ENCODE peak calls at places on chromosome 1, in six cellular contexts. S is IMR-90, G is mesenchymal stem cell, Z is neuronal stem cell, P is mesendoderm, N is H1. D is an unnamed sample.

GRCh38 chr1:219381396-219381795 is 207.7 kb downstream of the LYPLAL1 start:
- DNase-seq in S (no peak), G (no peak), Z (no peak), P (peak; percentile 30), N (no peak), D (no peak)

GRCh38 chr1:232906441-232906840 is 44.0 kb upstream of the NTPCR start:
- DNase-seq in S (no peak), G (no peak), Z (no peak), P (no peak), N (no peak), D (no peak)

GRCh38 chr1:155084722-155085503 is 6.3 kb downstream of the EFNA3 start:
- DNase-seq in S (peak; percentile 91), G (peak; percentile 96), Z (peak; percentile 99), P (peak; percentile 99), N (peak; percentile 89), D (peak; percentile 97)

GRCh38 chr1:192252776-192253175 is 64.0 kb upstream of the RGS21 start:
- DNase-seq in S (no peak), G (no peak), Z (no peak), P (no peak), N (no peak), D (no peak)

GRCh38 chr1:155858805-155859233 is 548 bp upstream of the SYT11 start:
- DNase-seq in S (no peak), G (no peak), Z (no peak), P (no peak), N (no peak), D (no peak)

GRCh38 chr1:7975212-7975865 is 13.8 kb downstream of the PARK7 start:
- DNase-seq in S (peak; percentile 75), G (peak; percentile 82), Z (peak; percentile 74), P (peak; percentile 91), N (no peak), D (peak; percentile 90)

GRCh38 chr1:175839678-175840669 is 96.6 kb upstream of the TNR start:
- DNase-seq in S (no peak), G (peak; percentile 61), Z (no peak), P (no peak), N (no peak), D (no peak)

GRCh38 chr1:43849670-43850069 is 83.9 kb upstream of the ARTN start:
- DNase-seq in S (no peak), G (no peak), Z (no peak), P (no peak), N (no peak), D (no peak)

GRCh38 chr1:244361764-244362473 is 89.8 kb downstream of the ADSS2 start:
- DNase-seq in S (peak; percentile 86), G (peak; percentile 96), Z (peak; percentile 87), P (peak; percentile 97), N (peak; percentile 57), D (peak; percentile 74)

GRCh38 chr1:155893389-155894142 is 17.6 kb downstream of the RIT1 start:
- DNase-seq in S (peak; percentile 91), G (peak; percentile 91), Z (no peak), P (no peak), N (no peak), D (no peak)

GRCh38 chr1:200892958-200893357 is 1.7 kb upstream of the INAVA start:
- DNase-seq in S (no peak), G (no peak), Z (no peak), P (no peak), N (no peak), D (no peak)

GRCh38 chr1:220876511-220877347 is 2.5 kb upstream of the HLX start:
- DNase-seq in S (no peak), G (peak; percentile 83), Z (no peak), P (peak; percentile 83), N (no peak), D (peak; percentile 71)

GRCh38 chr1:155522069-155522468 is 40.5 kb downstream of the ASH1L start:
- DNase-seq in S (no peak), G (no peak), Z (no peak), P (no peak), N (no peak), D (no peak)

DNA sequence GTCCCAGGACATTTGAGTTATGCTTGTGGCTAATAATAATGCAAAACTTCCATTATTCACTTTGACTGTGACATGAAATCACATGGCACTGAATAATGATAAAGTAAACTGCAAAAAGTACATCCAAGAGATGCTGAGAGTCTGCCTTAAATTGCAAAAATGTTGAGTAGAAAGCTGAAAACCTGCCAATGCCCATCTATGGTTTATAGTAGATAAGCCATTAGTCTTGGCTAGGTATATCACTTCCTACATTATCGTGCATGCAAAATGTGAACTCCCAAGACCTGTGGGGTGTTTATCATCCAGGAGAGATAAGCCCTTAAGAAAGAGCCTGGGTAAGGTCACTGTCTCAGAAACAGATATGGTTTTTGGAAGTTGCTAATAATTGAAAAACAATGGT is 208.7 kb upstream of the DPYD start:
- DNase-seq in S (no peak), G (no peak), Z (no peak), P (peak; percentile 2), N (no peak), D (no peak)
- H2BK15ac ChIP-seq in S (no peak overlapping the region), G (no peak overlapping the region), Z (no peak overlapping the region), P (no peak overlapping the region), N (no peak overlapping the region), D (no peak overlapping the region)

DNA sequence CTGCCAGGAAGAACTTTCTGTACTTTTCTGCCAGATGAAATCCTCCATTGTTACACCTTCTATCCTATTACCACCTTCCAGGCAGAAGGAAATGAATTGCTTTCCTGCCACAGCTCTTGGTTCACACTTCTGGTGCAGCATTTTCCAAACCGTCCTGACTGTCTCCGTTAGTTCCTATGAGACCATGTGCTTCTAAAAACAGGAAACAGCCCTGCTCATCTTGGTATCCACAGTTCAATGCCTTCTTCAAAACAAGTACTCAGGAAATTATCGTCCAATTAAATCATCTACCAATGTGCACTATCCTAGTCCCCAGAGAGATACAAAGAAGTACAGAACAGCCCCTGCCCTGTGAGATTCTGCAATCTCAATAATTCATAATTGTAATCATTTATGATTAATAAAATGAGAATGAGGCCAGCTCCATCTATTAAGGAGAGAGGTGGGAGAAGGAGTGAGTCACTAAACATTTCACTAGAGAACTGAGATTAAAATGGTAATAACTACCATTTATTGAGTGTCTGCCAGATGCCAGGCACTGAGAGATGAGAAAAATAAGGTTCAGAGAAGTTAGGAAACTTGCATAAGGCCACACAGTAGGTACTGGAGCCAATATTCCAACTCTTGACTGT is 11.2 kb downstream of the CLEC20A start:
- DNase-seq in S (no peak), G (no peak), Z (no peak), P (no peak), N (no peak), D (no peak)
- H2BK15ac ChIP-seq in S (no peak overlapping the region), G (no peak overlapping the region), Z (no peak overlapping the region), P (no peak overlapping the region), N (no peak overlapping the region), D (no peak overlapping the region)

GRCh38 chr1:112406771-112407170 is 10.8 kb downstream of the CTTNBP2NL start:
- DNase-seq in S (no peak), G (no peak), Z (no peak), P (no peak), N (no peak), D (no peak)
- H2BK15ac ChIP-seq in S (no peak overlapping the region), G (no peak overlapping the region), Z (no peak overlapping the region), P (no peak overlapping the region), N (no peak overlapping the region), D (no peak overlapping the region)

GRCh38 chr1:163137556-163138265 is 65.0 kb downstream of the RGS5 start:
- DNase-seq in S (no peak), G (no peak), Z (no peak), P (peak; percentile 73), N (no peak), D (no peak)

GRCh38 chr1:163128282-163128681 is 59.1 kb downstream of the RGS4 start:
- DNase-seq in S (no peak), G (no peak), Z (no peak), P (no peak), N (no peak), D (no peak)

GRCh38 chr1:163130250-163130856 is 61.2 kb downstream of the RGS4 start:
- DNase-seq in S (peak; percentile 22), G (peak; percentile 7), Z (no peak), P (no peak), N (no peak), D (no peak)

DNA sequence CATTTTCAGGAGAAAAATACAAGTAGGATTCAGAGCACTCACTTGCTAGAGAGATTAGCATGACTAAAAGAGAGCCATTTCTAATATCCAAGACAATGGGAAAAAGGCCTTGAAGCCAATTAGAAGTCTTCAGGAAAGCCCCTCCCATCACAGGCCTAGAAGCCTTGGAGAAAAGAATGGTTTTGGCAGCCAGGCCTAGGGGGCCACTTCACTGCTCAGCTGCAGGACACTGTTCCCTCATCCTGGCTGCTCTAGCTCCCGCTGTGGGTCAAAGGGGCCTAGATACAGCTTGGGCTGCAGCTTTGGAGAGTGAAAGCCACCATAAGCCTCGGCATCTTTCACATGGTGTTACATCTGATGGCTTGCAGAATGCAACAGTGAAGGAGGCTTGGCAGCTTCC is 62.8 kb downstream of the RGS4 start:
- DNase-seq in S (no peak), G (no peak), Z (no peak), P (no peak), N (no peak), D (peak; percentile 53)
- H2BK15ac ChIP-seq in S (no peak overlapping the region), G (no peak overlapping the region), Z (no peak overlapping the region), P (no peak overlapping the region), N (no peak overlapping the region), D (no peak overlapping the region)

D was measured in H9.